ENCODE peak calls at places on chromosomes 16 and 17, in five cellular contexts. I is heart right ventricle, W is lung, N is kidney, Q is sigmoid colon. L is an unnamed sample. For H3K4me1, the result is how much of the 10 kb centered on the place peaks cover.

GRCh38 chr17:58232707-58233156 is 5.7 kb upstream of the LPO start:
- DNase-seq in Q (no peak), W (no peak), I (no peak), N (no peak), L (no peak)

GRCh38 chr16:86862596-86862995 is 284.2 kb downstream of the FOXL1 start:
- DNase-seq in N (no peak), W (no peak), Q (no peak), I (peak), L (no peak)

GRCh38 chr17:55632893-55633292 is 89.8 kb downstream of the TMEM100 start:
- DNase-seq in N (no peak), Q (no peak), I (no peak), W (no peak), L (no peak)

GRCh38 chr17:6495450-6496115 is 51.3 kb downstream of the PIMREG start:
- DNase-seq in N (peak), I (no peak), Q (peak), W (no peak), L (no peak)

GRCh38 chr17:72171703-72172670 is 51.2 kb downstream of the SOX9 start:
- DNase-seq in N (no peak), I (no peak), Q (no peak), W (no peak), L (no peak)

GRCh38 chr17:78127888-78128615 is 503 bp downstream of the TMC6 start:
- DNase-seq in Q (peak), I (no peak), W (no peak), N (peak), L (peak)

GRCh38 chr17:36939059-36939943 is 2.0 kb downstream of the LHX1 start:
- DNase-seq in N (no peak), I (no peak), Q (no peak), W (no peak), L (no peak)

GRCh38 chr16:14252860-14253259 is 181.7 kb downstream of the MRTFB start:
- DNase-seq in N (no peak), W (no peak), I (no peak), Q (no peak), L (no peak)

GRCh38 chr17:72749119-72749572 is 343.3 kb downstream of the SLC39A11 start:
- DNase-seq in I (no peak), W (no peak), Q (no peak), N (no peak), L (no peak)

GRCh38 chr17:83065660-83066542 is 13.5 kb upstream of the METRNL start:
- DNase-seq in N (peak), Q (peak), I (no peak), W (no peak), L (peak)

GRCh38 chr16:10122546-10122945 is 59.7 kb downstream of the GRIN2A start:
- DNase-seq in W (no peak), I (no peak), N (no peak), Q (no peak), L (no peak)

GRCh38 chr17:73282629-73283028 is 20.9 kb upstream of the CPSF4L start:
- DNase-seq in N (no peak), W (no peak), Q (no peak), I (no peak), L (no peak)

GRCh38 chr17:75463612-75464011 is 7.2 kb downstream of the TMEM94 start:
- DNase-seq in Q (no peak), N (no peak), W (no peak), I (no peak), L (no peak)

GRCh38 chr17:57365420-57365819 is 109.1 kb downstream of the MSI2 start:
- DNase-seq in Q (no peak), W (no peak), N (no peak), I (no peak), L (no peak)

GRCh38 chr16:8727857-8728618 is 53.6 kb downstream of the ABAT start:
- DNase-seq in W (no peak), I (no peak), N (no peak), Q (no peak), L (no peak)

GRCh38 chr16:55328611-55329569 is 4.9 kb downstream of the IRX6 start:
- DNase-seq in Q (no peak), N (no peak), I (no peak), W (no peak), L (peak)

GRCh38 chr17:62147284-62147683 is 82.2 kb upstream of the MED13 start:
- DNase-seq in Q (no peak), N (no peak), W (no peak), I (no peak), L (no peak)

GRCh38 chr16:81275064-81275532 is 36.6 kb downstream of the BCO1 start:
- DNase-seq in N (peak), W (no peak), I (no peak), Q (no peak), L (no peak)

GRCh38 chr17:66733759-66734158 is 101.2 kb upstream of the CACNG5 start:
- DNase-seq in Q (no peak), I (no peak), W (no peak), N (no peak), L (no peak)

GRCh38 chr17:1783271-1783670 is 21.4 kb downstream of the SERPINF1 start:
- DNase-seq in I (no peak), W (no peak), N (peak), Q (no peak), L (peak)

GRCh38 chr17:47230864-47231263 is 21.7 kb downstream of the MYL4 start:
- DNase-seq in I (no peak), N (peak), W (no peak), Q (no peak), L (no peak)

GRCh38 chr17:40551874-40552768 is 13.2 kb downstream of the CCR7 start:
- DNase-seq in Q (peak), W (peak), I (no peak), N (peak), L (peak)

GRCh38 chr16:3461120-3461519 is 17.6 kb downstream of the NAA60 start:
- DNase-seq in W (no peak), N (peak), Q (no peak), I (no peak), L (no peak)

GRCh38 chr16:79380990-79381389 is 219.5 kb downstream of the MAF start:
- DNase-seq in Q (no peak), N (no peak), W (no peak), I (no peak), L (no peak)

DNA sequence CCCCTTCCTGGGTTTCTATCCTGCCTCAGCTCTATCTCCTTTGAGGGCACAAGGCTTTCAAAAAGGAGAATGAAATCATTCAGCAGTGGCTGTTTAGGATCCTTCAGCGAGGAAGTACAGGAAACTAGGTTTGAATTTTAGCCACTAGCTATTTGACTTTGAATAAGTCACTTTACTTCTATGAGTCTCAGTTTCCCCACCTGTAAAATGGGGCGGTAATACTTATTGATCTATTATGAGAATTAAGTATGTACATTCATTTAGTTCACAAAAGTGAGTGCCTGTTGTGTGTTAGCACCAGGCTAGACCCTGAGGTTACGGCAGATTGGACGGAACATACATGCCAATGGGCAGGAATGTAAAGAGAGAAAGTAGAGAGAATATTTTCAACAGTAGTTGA is 6.6 kb downstream of the CDH1 start:
- DNase-seq in I (no peak), Q (no peak), W (no peak), N (no peak), L (no peak)
- H3K4me1 ChIP-seq in I (under half), Q (under half), W (under half), N (under half), L (under half)

DNA sequence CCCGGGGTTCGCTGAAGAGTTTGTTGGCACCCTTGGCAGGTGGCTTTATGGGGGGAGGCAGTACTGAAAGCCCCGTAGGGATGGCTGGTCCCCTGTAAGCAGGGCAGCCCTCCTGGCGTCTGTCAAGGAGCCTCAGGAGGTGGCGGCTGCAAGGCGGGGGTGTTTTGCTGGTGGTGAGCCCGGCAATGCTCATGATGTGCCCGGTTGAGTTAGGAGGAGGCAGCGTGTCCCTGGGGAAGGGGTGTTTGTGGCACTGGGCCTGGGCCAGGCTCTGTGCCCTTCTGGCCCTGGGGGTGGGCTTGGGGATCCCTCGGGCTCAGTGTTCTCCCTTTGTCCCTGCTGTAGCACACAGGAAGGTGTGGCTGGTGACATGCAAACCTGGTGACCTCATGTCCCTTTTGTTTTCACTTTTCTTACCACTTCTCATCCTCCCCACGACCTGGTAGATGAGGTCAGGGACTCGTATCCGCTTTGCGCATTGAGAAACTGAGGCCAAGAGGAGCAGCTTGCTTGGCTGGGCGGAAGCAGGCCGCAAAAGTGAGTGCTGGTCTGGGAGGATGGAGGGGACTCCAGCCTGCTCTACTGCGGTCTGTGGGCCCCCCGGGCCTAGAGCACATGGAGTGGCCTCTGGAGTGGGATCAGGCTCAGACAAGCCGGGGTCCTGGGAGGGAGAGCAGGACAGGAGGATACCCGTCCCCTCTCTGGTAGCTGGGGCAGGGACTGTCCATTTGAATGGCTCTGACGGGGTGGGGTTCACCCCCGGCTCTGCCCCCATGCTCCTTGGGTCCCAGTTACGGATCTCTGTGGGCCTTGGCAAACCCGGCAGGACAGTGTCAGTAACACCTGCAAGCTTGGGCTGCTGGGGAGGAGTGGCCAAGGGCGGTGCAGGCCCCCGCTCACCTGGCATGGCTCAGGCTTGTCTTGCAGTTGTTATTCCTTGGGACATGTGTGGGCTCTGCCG is 2.2 kb downstream of the SNN start:
- DNase-seq in I (no peak), W (no peak), Q (no peak), N (peak), L (no peak)
- H3K4me1 ChIP-seq in I (under half), W (half or more), Q (half or more), N (under half), L (under half)

DNA sequence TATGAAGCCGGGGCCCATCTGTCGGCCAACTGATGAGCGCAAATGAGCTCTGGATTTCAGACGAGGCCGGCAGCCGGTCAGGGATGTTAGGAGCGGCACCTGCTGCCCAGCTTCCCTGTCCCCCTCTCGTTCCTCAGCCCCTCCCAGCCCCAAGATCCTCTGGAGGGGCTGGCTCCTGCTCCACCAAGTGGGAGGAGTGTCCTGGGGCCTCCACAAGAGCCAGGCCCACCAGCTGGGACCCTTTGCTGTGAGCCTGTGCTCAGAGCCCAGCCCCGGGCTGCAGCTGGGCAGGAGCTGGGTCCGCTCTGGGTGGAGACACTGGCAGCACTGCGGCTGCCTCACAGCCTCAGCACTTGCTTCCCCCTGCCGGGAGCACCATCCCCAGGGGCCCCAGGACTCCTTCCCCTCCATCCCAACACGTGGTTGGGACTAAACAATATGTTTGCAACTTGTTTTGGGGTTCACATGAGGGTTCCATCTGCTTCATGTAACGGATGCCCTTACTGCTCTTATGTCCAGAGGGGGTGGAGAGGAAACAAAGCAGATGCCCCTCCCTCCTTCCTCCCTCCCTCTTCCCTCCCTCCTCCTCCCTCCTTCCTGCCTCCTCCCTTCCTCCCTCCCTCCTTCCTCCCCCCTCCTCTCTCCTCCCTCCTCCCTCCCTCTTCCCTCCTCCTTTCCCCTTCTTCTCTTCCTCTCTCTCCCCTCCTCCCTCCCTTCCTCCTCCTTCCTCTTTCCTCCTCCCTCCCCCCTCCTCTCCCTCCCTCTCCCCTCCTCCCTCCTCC is 16.2 kb upstream of the CBFA2T3 start:
- DNase-seq in I (no peak), W (no peak), N (no peak), Q (no peak), L (peak)
- H3K4me1 ChIP-seq in I (under half), W (under half), N (under half), Q (under half), L (under half)

GRCh38 chr16:84724619-84725307 is 25.0 kb downstream of the USP10 start:
- DNase-seq in I (no peak), W (no peak), Q (no peak), N (no peak), L (no peak)
- H3K4me1 ChIP-seq in I (under half), W (under half), Q (under half), N (under half), L (under half)

GRCh38 chr17:51257150-51258081 is 2.4 kb downstream of the MBTD1 start:
- DNase-seq in W (no peak), I (no peak), N (no peak), Q (no peak), L (no peak)

GRCh38 chr17:51258756-51259573 is 884 bp downstream of the MBTD1 start:
- DNase-seq in W (no peak), N (peak), Q (peak), I (peak), L (peak)

GRCh38 chr17:51260237-51260959 is at the start of gene UTP18:
- DNase-seq in W (peak), Q (peak), N (peak), I (peak), L (peak)

GRCh38 chr17:51260960-51261958 is 913 bp downstream of the UTP18 start:
- DNase-seq in N (peak), Q (peak), I (peak), W (peak), L (peak)

DNA sequence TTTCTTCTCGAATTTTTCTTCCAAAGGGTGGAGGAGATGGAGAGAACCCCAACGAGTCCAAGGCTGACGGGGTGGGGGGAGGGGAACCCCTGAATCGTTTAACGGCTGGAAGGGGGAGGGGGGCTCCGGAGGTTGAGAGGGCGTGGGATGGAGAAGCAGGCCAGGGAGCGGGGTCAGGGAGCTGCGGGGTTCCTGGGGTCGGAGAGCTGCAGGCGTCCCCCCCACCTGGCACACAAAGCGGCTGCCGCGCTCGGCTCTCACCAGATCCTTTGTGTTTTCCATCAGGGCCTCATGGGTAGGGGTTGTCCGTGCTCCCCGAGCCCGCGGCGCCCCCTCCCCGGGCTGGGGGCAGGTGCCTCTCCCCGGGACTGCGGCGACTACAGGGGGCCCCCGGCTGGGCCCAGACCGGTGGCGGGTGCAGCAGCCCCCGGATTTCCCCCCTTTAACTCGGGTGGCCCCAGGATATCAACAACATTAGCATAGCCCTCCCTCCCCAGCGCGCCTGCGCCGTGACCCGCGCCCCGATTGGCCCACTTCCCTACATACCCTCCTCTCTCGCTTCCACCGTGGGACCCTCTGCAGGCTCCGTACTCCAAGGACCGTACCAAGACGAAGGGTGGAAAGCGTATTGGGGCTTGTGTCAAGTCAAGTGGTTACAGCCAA is at the start of gene MBTD1:
- DNase-seq in N (peak), I (peak), Q (peak), W (peak), L (peak)
- H3K4me1 ChIP-seq in N (under half), I (under half), Q (under half), W (under half), L (under half)